ENCODE peak calls at places on chromosomes 16 and 17, in six cellular contexts. H, V, P, O, L and M are unnamed samples.

GRCh38 chr17:58595194-58595792 is 80.9 kb upstream of the MTMR4 start:
- DNase-seq in H (no peak), V (no peak), P (no peak), O (no peak), L (no peak), M (no peak)

GRCh38 chr17:4519361-4519788 is 20.7 kb downstream of the SPNS2 start:
- DNase-seq in H (no peak), V (no peak), P (peak; percentile 75), O (no peak), L (no peak), M (no peak)

GRCh38 chr17:72714357-72714966 is 378.0 kb downstream of the SLC39A11 start:
- DNase-seq in H (no peak), V (no peak), P (no peak), O (no peak), L (no peak), M (no peak)

GRCh38 chr17:54021418-54021817 is 198.7 kb downstream of the KIF2B start:
- DNase-seq in H (no peak), V (no peak), P (no peak), O (no peak), L (no peak), M (no peak)

GRCh38 chr16:71425746-71426068 is 16.1 kb downstream of the TLE7 start:
- DNase-seq in H (no peak), V (no peak), P (no peak), O (no peak), L (no peak), M (no peak)

GRCh38 chr17:74822329-74823175 is 37.1 kb downstream of the GRIN2C start:
- DNase-seq in H (no peak), V (no peak), P (no peak), O (no peak), L (no peak), M (no peak)

GRCh38 chr17:82863646-82863940 is 23.8 kb upstream of the ZNF750 start:
- DNase-seq in H (no peak), V (no peak), P (no peak), O (no peak), L (no peak), M (no peak)

GRCh38 chr16:71966932-71967331 is 33.3 kb downstream of the PKD1L3 start:
- DNase-seq in H (no peak), V (no peak), P (no peak), O (no peak), L (no peak), M (no peak)

GRCh38 chr16:88376835-88377726 is 5.7 kb upstream of the ZNF469 start:
- DNase-seq in H (no peak), V (no peak), P (peak; percentile 24), O (no peak), L (no peak), M (peak; percentile 23)

GRCh38 chr17:49132699-49133364 is at the start of gene B4GALNT2:
- DNase-seq in H (no peak), V (no peak), P (peak; percentile 33), O (peak; percentile 9), L (no peak), M (no peak)

GRCh38 chr17:14741516-14741915 is 440.6 kb downstream of the HS3ST3B1 start:
- DNase-seq in H (peak; percentile 64), V (no peak), P (no peak), O (no peak), L (peak; percentile 75), M (peak; percentile 39)

GRCh38 chr16:59567496-59567895 is 833.4 kb upstream of the GOT2 start:
- DNase-seq in H (no peak), V (no peak), P (no peak), O (no peak), L (no peak), M (no peak)